ENCODE peak calls at places on chromosomes 16 and 17, in four cellular contexts. O is head of caudate nucleus, M is astrocyte of the hippocampus, F is T-cell. Q is an unnamed sample.

GRCh38 chr16:5330058-5330457 is 232.5 kb upstream of the EEF2KMT start:
- DNase-seq in O (no peak), F (no peak), M (no peak), Q (no peak)

GRCh38 chr17:49715717-49716279 is 8.0 kb upstream of the SLC35B1 start:
- DNase-seq in M (no peak), O (no peak), F (peak; percentile 40), Q (no peak)

GRCh38 chr16:84418056-84418849 is 49.9 kb downstream of the ATP2C2 start:
- DNase-seq in F (no peak), M (no peak), O (no peak), Q (no peak)

GRCh38 chr17:42653179-42654124 is 5.6 kb upstream of the TUBG2 start:
- DNase-seq in M (peak; percentile 73), F (no peak), O (no peak), Q (peak; percentile 68)

GRCh38 chr17:42843358-42843934 is 934 bp upstream of the AOC2 start:
- DNase-seq in M (peak; percentile 73), O (no peak), F (peak; percentile 10), Q (peak; percentile 82)

GRCh38 chr17:8019161-8019560 is 16.7 kb downstream of the GUCY2D start:
- DNase-seq in M (no peak), F (no peak), O (no peak), Q (peak; percentile 26)

GRCh38 chr16:11576427-11577289 is 10.1 kb downstream of the LITAF start:
- DNase-seq in M (no peak), O (no peak), F (no peak), Q (no peak)

GRCh38 chr16:67088551-67088950 is 21.2 kb upstream of the PHAF1 start:
- DNase-seq in M (no peak), F (no peak), O (no peak), Q (peak; percentile 71)

GRCh38 chr16:47731252-47731651 is 270.1 kb downstream of the PHKB start:
- DNase-seq in O (no peak), F (no peak), M (peak; percentile 94), Q (no peak)

GRCh38 chr17:80671039-80671822 is 126.6 kb downstream of the RPTOR start:
- DNase-seq in F (no peak), O (no peak), M (no peak), Q (no peak)

GRCh38 chr17:6701719-6702118 is 11.4 kb downstream of the SLC13A5 start:
- DNase-seq in O (no peak), M (peak; percentile 30), F (peak; percentile 18), Q (peak; percentile 68)

GRCh38 chr17:36673637-36674277 is 72.4 kb downstream of the MRM1 start:
- DNase-seq in F (no peak), O (no peak), M (no peak), Q (no peak)

GRCh38 chr17:80050706-80051105 is 14.3 kb downstream of the CCDC40 start:
- DNase-seq in F (no peak), O (no peak), M (no peak), Q (no peak)

GRCh38 chr17:83190601-83191387 is 111.4 kb downstream of the METRNL start:
- DNase-seq in O (no peak), M (no peak), F (peak; percentile 0), Q (no peak)

GRCh38 chr17:50799582-50799981 is 32.3 kb upstream of the ANKRD40CL start:
- DNase-seq in F (no peak), M (no peak), O (no peak), Q (no peak)

GRCh38 chr17:40283662-40284061 is 4.0 kb upstream of the CDC6 start:
- DNase-seq in O (no peak), M (peak; percentile 88), F (no peak), Q (no peak)

GRCh38 chr16:75461575-75461974 is 2.9 kb downstream of the TMEM170A start:
- DNase-seq in O (no peak), F (no peak), M (no peak), Q (no peak)

GRCh38 chr17:81309140-81309858 is 14.2 kb upstream of the SLC38A10 start:
- DNase-seq in M (peak; percentile 68), O (peak; percentile 58), F (peak; percentile 66), Q (peak; percentile 89)

GRCh38 chr17:17269926-17270773 is 10.9 kb downstream of the COPS3 start:
- DNase-seq in M (no peak), O (no peak), F (peak; percentile 23), Q (no peak)

GRCh38 chr16:818592-818991 is 18.1 kb upstream of the GNG13 start:
- DNase-seq in F (no peak), O (no peak), M (no peak), Q (no peak)

GRCh38 chr17:36641877-36642845 is 40.8 kb downstream of the MRM1 start:
- DNase-seq in F (no peak), M (peak; percentile 24), O (no peak), Q (peak; percentile 74)

GRCh38 chr16:53502331-53503269 is at the start of gene AKTIP:
- DNase-seq in M (peak; percentile 55), O (no peak), F (peak; percentile 27), Q (peak; percentile 65)

GRCh38 chr16:55100100-55100499 is 169.4 kb downstream of the IRX5 start:
- DNase-seq in O (no peak), M (no peak), F (no peak), Q (no peak)

GRCh38 chr17:81379523-81379942 is 15.7 kb upstream of the BAHCC1 start:
- DNase-seq in O (no peak), M (no peak), F (no peak), Q (peak; percentile 71)

GRCh38 chr17:8893621-8894020 is 26.1 kb upstream of the PIK3R6 start:
- DNase-seq in M (no peak), F (no peak), O (no peak), Q (no peak)

GRCh38 chr17:80981062-80981902 is 10.4 kb upstream of the CHMP6 start:
- DNase-seq in M (peak; percentile 52), O (no peak), F (peak; percentile 39), Q (peak; percentile 61)

GRCh38 chr17:57158795-57159194 is 73.7 kb downstream of the AKAP1 start:
- DNase-seq in O (no peak), M (no peak), F (no peak), Q (no peak)

GRCh38 chr17:74659898-74660297 is 36.4 kb upstream of the CD300E start:
- DNase-seq in O (no peak), F (no peak), M (no peak), Q (no peak)

GRCh38 chr17:77526728-77527355 is 386.1 kb downstream of the SEC14L1 start:
- DNase-seq in F (no peak), M (no peak), O (no peak), Q (no peak)

Q was measured in left kidney.